ENCODE peak calls at places on chromosome 1, in four cellular contexts. One of them, this sample, is unnamed.

GRCh38 chr1:180724055-180724454 is 92.2 kb downstream of the XPR1 start:
- DNase-seq in HepG2: no peak
- DNase-seq in SK-N-SH: no peak
- DNase-seq in GM12878: no peak
- DNase-seq in this sample: no peak

GRCh38 chr1:235878082-235878781 is 11.5 kb upstream of the LYST start:
- DNase-seq in SK-N-SH: no peak
- DNase-seq in GM12878: no peak
- DNase-seq in HepG2: no peak
- DNase-seq in this sample: no peak

GRCh38 chr1:59375321-59376220 is 78.7 kb downstream of the FGGY start:
- DNase-seq in GM12878: no peak
- DNase-seq in HepG2: no peak
- DNase-seq in SK-N-SH: no peak
- DNase-seq in this sample: peak

GRCh38 chr1:153768316-153769126 is 6.7 kb upstream of the SLC27A3 start:
- DNase-seq in GM12878: no peak
- DNase-seq in SK-N-SH: no peak
- DNase-seq in HepG2: peak
- DNase-seq in this sample: no peak

GRCh38 chr1:26774462-26774861 is 13.3 kb upstream of the PIGV start:
- DNase-seq in HepG2: no peak
- DNase-seq in GM12878: no peak
- DNase-seq in SK-N-SH: no peak
- DNase-seq in this sample: no peak

GRCh38 chr1:226526801-226527595 is 21.6 kb upstream of the STUM start:
- DNase-seq in SK-N-SH: peak
- DNase-seq in HepG2: peak
- DNase-seq in GM12878: no peak
- DNase-seq in this sample: no peak

GRCh38 chr1:201253906-201254624 is 29.2 kb upstream of the PKP1 start:
- DNase-seq in HepG2: no peak
- DNase-seq in SK-N-SH: peak
- DNase-seq in GM12878: no peak
- DNase-seq in this sample: no peak

GRCh38 chr1:84834419-84835064 is 58.5 kb downstream of the LPAR3 start:
- DNase-seq in HepG2: no peak
- DNase-seq in GM12878: no peak
- DNase-seq in SK-N-SH: no peak
- DNase-seq in this sample: peak

GRCh38 chr1:240031009-240031408 is 60.7 kb upstream of the FMN2 start:
- DNase-seq in HepG2: peak
- DNase-seq in GM12878: no peak
- DNase-seq in SK-N-SH: no peak
- DNase-seq in this sample: peak

GRCh38 chr1:116754203-116754977 is at the start of gene CD2:
- DNase-seq in SK-N-SH: no peak
- DNase-seq in HepG2: no peak
- DNase-seq in GM12878: no peak
- DNase-seq in this sample: no peak

GRCh38 chr1:165795894-165796293 is 27.2 kb upstream of the TMCO1 start:
- DNase-seq in SK-N-SH: no peak
- DNase-seq in HepG2: no peak
- DNase-seq in GM12878: no peak
- DNase-seq in this sample: no peak

GRCh38 chr1:153679337-153680119 is 1.0 kb downstream of the NPR1 start:
- DNase-seq in HepG2: no peak
- DNase-seq in SK-N-SH: peak
- DNase-seq in GM12878: no peak
- DNase-seq in this sample: no peak

GRCh38 chr1:31595836-31596736 is 19.8 kb downstream of the TINAGL1 start:
- DNase-seq in HepG2: no peak
- DNase-seq in SK-N-SH: peak
- DNase-seq in GM12878: no peak
- DNase-seq in this sample: no peak

GRCh38 chr1:203870256-203870655 is 8.9 kb downstream of the SNRPE start:
- DNase-seq in SK-N-SH: no peak
- DNase-seq in HepG2: no peak
- DNase-seq in GM12878: no peak
- DNase-seq in this sample: no peak

GRCh38 chr1:82090104-82090503 is 289.4 kb downstream of the ADGRL2 start:
- DNase-seq in SK-N-SH: no peak
- DNase-seq in HepG2: no peak
- DNase-seq in GM12878: no peak
- DNase-seq in this sample: no peak

GRCh38 chr1:3347257-3348020 is 107.0 kb upstream of the ARHGEF16 start:
- DNase-seq in GM12878: no peak
- DNase-seq in SK-N-SH: no peak
- DNase-seq in HepG2: no peak
- DNase-seq in this sample: no peak

GRCh38 chr1:117836069-117836468 is 93.4 kb downstream of the GDAP2 start:
- DNase-seq in GM12878: no peak
- DNase-seq in SK-N-SH: no peak
- DNase-seq in HepG2: no peak
- DNase-seq in this sample: no peak

GRCh38 chr1:227746676-227747075 is 11.4 kb downstream of the SNAP47 start:
- DNase-seq in HepG2: no peak
- DNase-seq in GM12878: no peak
- DNase-seq in SK-N-SH: no peak
- DNase-seq in this sample: no peak

GRCh38 chr1:228921473-228921872 is 186.2 kb downstream of the RHOU start:
- DNase-seq in SK-N-SH: no peak
- DNase-seq in GM12878: no peak
- DNase-seq in HepG2: no peak
- DNase-seq in this sample: no peak

GRCh38 chr1:213269829-213270228 is 218.8 kb downstream of the RPS6KC1 start:
- DNase-seq in SK-N-SH: no peak
- DNase-seq in GM12878: no peak
- DNase-seq in HepG2: no peak
- DNase-seq in this sample: no peak

GRCh38 chr1:197314672-197315071 is 46.6 kb downstream of the CRB1 start:
- DNase-seq in SK-N-SH: no peak
- DNase-seq in HepG2: no peak
- DNase-seq in GM12878: no peak
- DNase-seq in this sample: no peak

GRCh38 chr1:228543396-228543795 is 56.2 kb downstream of the RNF187 start:
- DNase-seq in HepG2: no peak
- DNase-seq in GM12878: no peak
- DNase-seq in SK-N-SH: no peak
- DNase-seq in this sample: no peak

GRCh38 chr1:21157868-21158267 is 18.8 kb downstream of the EIF4G3 start:
- DNase-seq in SK-N-SH: no peak
- DNase-seq in GM12878: no peak
- DNase-seq in HepG2: no peak
- DNase-seq in this sample: no peak

GRCh38 chr1:90198616-90199015 is 203.7 kb downstream of the ZNF326 start:
- DNase-seq in GM12878: no peak
- DNase-seq in HepG2: no peak
- DNase-seq in SK-N-SH: no peak
- DNase-seq in this sample: no peak

GRCh38 chr1:26010800-26011199 is 10.8 kb upstream of the EXTL1 start:
- DNase-seq in SK-N-SH: no peak
- DNase-seq in HepG2: no peak
- DNase-seq in GM12878: no peak
- DNase-seq in this sample: no peak

GRCh38 chr1:27026621-27027574 is 14.2 kb upstream of the TENT5B start:
- DNase-seq in SK-N-SH: no peak
- DNase-seq in HepG2: no peak
- DNase-seq in GM12878: no peak
- DNase-seq in this sample: no peak

GRCh38 chr1:186620951-186621350 is 59.3 kb downstream of the PTGS2 start:
- DNase-seq in GM12878: peak
- DNase-seq in SK-N-SH: no peak
- DNase-seq in HepG2: no peak
- DNase-seq in this sample: no peak

GRCh38 chr1:108502138-108502537 is 52.0 kb downstream of the NBPF6 start:
- DNase-seq in HepG2: no peak
- DNase-seq in GM12878: no peak
- DNase-seq in SK-N-SH: no peak
- DNase-seq in this sample: no peak

DNA sequence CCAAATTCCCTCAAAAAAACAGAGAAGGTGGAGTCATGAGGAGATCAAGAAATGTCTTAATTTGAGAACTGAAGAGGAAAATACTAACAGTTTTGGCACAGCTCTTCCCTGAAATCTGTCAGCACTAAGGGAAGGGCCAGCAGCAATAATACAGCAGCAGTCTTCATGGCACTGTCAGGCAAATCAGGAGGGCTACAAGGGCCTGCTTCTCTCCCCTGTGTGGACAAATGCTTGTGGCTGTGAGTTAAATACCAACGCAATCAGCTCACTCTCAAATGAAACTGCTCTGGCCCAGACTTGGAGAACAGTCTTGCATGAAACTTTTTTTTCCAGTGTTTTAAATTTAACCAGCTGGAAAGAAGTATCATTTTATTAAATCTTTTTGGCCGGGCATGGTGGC is 20.5 kb upstream of the CNN3 start:
- DNase-seq in GM12878: no peak
- DNase-seq in SK-N-SH: no peak
- DNase-seq in HepG2: no peak
- DNase-seq in this sample: no peak
- TF ChIP-seq PBX3 in GM12878: no peak
- TF ChIP-seq PBX3 in SK-N-SH: peak
- TF ChIP-seq PBX3 in HepG2: no peak
- TF ChIP-seq PBX3 in this sample: no peak

DNA sequence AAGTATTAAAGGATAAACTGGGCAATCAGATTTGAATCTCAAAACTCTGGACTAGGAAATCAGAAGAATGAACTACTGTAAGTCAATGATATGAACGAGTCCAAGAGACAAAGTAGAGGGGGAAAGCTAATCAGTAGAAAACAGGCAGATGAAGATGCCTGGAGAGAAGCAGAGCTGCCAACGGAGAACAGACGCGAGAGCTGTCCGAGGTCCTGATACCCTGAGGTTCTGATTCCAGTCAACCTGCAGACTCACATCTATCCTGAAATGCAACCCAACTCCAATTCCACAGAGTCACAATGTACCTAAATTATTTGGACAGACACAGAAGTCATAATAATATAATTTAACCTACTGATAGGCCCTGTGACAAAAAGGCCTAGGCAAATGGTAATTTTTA is 33.5 kb downstream of the RGS7 start:
- DNase-seq in GM12878: no peak
- DNase-seq in SK-N-SH: peak
- DNase-seq in HepG2: no peak
- DNase-seq in this sample: no peak
- TF ChIP-seq PBX3 in GM12878: no peak
- TF ChIP-seq PBX3 in SK-N-SH: no peak
- TF ChIP-seq PBX3 in HepG2: no peak
- TF ChIP-seq PBX3 in this sample: no peak

GRCh38 chr1:9628541-9629444 is 22.7 kb upstream of the PIK3CD start:
- DNase-seq in GM12878: peak
- DNase-seq in SK-N-SH: no peak
- DNase-seq in HepG2: no peak
- DNase-seq in this sample: no peak
- TF ChIP-seq PBX3 in GM12878: no peak
- TF ChIP-seq PBX3 in SK-N-SH: no peak
- TF ChIP-seq PBX3 in HepG2: no peak
- TF ChIP-seq PBX3 in this sample: no peak

GRCh38 chr1:30191154-30191702 is 532.2 kb downstream of the MATN1 start:
- DNase-seq in GM12878: no peak
- DNase-seq in HepG2: no peak
- DNase-seq in SK-N-SH: peak
- DNase-seq in this sample: peak
- TF ChIP-seq PBX3 in GM12878: no peak
- TF ChIP-seq PBX3 in HepG2: no peak
- TF ChIP-seq PBX3 in SK-N-SH: no peak
- TF ChIP-seq PBX3 in this sample: no peak

GRCh38 chr1:172146149-172146850 is 274.2 kb upstream of the C1orf105 start:
- DNase-seq in HepG2: no peak
- DNase-seq in SK-N-SH: no peak
- DNase-seq in GM12878: no peak
- DNase-seq in this sample: no peak
- TF ChIP-seq PBX3 in HepG2: no peak
- TF ChIP-seq PBX3 in SK-N-SH: no peak
- TF ChIP-seq PBX3 in GM12878: no peak
- TF ChIP-seq PBX3 in this sample: no peak

This sample was measured in A549.